ENCODE peak calls at places on chromosome 21, in six cellular contexts. One of them, this sample, is unnamed.

GRCh38 chr21:27412530-27412929 is 445.6 kb upstream of the ADAMTS5 start:
- DNase-seq in left lung: no peak
- DNase-seq in uterus: no peak
- DNase-seq in AG04450: no peak
- DNase-seq in breast epithelium: no peak
- DNase-seq in choroid plexus epithelial cell: no peak
- DNase-seq in this sample: no peak

GRCh38 chr21:21731626-21732025 is 733.4 kb downstream of the NCAM2 start:
- DNase-seq in left lung: no peak
- DNase-seq in uterus: no peak
- DNase-seq in AG04450: no peak
- DNase-seq in breast epithelium: no peak
- DNase-seq in choroid plexus epithelial cell: no peak
- DNase-seq in this sample: no peak

GRCh38 chr21:31874817-31875216 is 2.0 kb downstream of the HUNK start:
- DNase-seq in left lung: peak; percentile 63
- DNase-seq in uterus: peak; percentile 19
- DNase-seq in AG04450: no peak
- DNase-seq in breast epithelium: no peak
- DNase-seq in choroid plexus epithelial cell: no peak
- DNase-seq in this sample: no peak

GRCh38 chr21:45973475-45974072 is 8.0 kb upstream of the COL6A1 start:
- DNase-seq in left lung: peak; percentile 84
- DNase-seq in uterus: peak; percentile 92
- DNase-seq in AG04450: no peak
- DNase-seq in breast epithelium: peak; percentile 69
- DNase-seq in choroid plexus epithelial cell: peak; percentile 94
- DNase-seq in this sample: peak; percentile 54

GRCh38 chr21:32698971-32699693 is 28.7 kb downstream of the SYNJ1 start:
- DNase-seq in left lung: no peak
- DNase-seq in uterus: no peak
- DNase-seq in AG04450: no peak
- DNase-seq in breast epithelium: no peak
- DNase-seq in choroid plexus epithelial cell: no peak
- DNase-seq in this sample: no peak

GRCh38 chr21:45482899-45483821 is 59.1 kb downstream of the SLC19A1 start:
- DNase-seq in left lung: peak; percentile 86
- DNase-seq in uterus: no peak
- DNase-seq in AG04450: no peak
- DNase-seq in breast epithelium: no peak
- DNase-seq in choroid plexus epithelial cell: no peak
- DNase-seq in this sample: peak; percentile 39

GRCh38 chr21:34609244-34609950 is 5.5 kb downstream of the RCAN1 start:
- DNase-seq in left lung: no peak
- DNase-seq in uterus: no peak
- DNase-seq in AG04450: no peak
- DNase-seq in breast epithelium: no peak
- DNase-seq in choroid plexus epithelial cell: no peak
- DNase-seq in this sample: no peak

GRCh38 chr21:45822429-45823099 is 159.0 kb upstream of the COL6A1 start:
- DNase-seq in left lung: no peak
- DNase-seq in uterus: no peak
- DNase-seq in AG04450: no peak
- DNase-seq in breast epithelium: peak; percentile 43
- DNase-seq in choroid plexus epithelial cell: no peak
- DNase-seq in this sample: no peak

GRCh38 chr21:27269646-27270045 is 302.8 kb upstream of the ADAMTS5 start:
- DNase-seq in left lung: no peak
- DNase-seq in uterus: no peak
- DNase-seq in AG04450: peak; percentile 69
- DNase-seq in breast epithelium: no peak
- DNase-seq in choroid plexus epithelial cell: peak; percentile 95
- DNase-seq in this sample: no peak

GRCh38 chr21:14554948-14555347 is 8.8 kb upstream of the SAMSN1 start:
- DNase-seq in left lung: no peak
- DNase-seq in uterus: no peak
- DNase-seq in AG04450: no peak
- DNase-seq in breast epithelium: no peak
- DNase-seq in choroid plexus epithelial cell: peak; percentile 59
- DNase-seq in this sample: no peak

GRCh38 chr21:17782051-17782450 is 37.1 kb downstream of the C21orf91 start:
- DNase-seq in left lung: no peak
- DNase-seq in uterus: no peak
- DNase-seq in AG04450: no peak
- DNase-seq in breast epithelium: no peak
- DNase-seq in choroid plexus epithelial cell: no peak
- DNase-seq in this sample: no peak

GRCh38 chr21:28959367-28960099 is 33.1 kb downstream of the LTN1 start:
- DNase-seq in left lung: no peak
- DNase-seq in uterus: no peak
- DNase-seq in AG04450: peak; percentile 44
- DNase-seq in breast epithelium: no peak
- DNase-seq in choroid plexus epithelial cell: peak; percentile 84
- DNase-seq in this sample: no peak

GRCh38 chr21:32380940-32381339 is 11.9 kb downstream of the URB1 start:
- DNase-seq in left lung: no peak
- DNase-seq in uterus: no peak
- DNase-seq in AG04450: no peak
- DNase-seq in breast epithelium: no peak
- DNase-seq in choroid plexus epithelial cell: no peak
- DNase-seq in this sample: no peak

GRCh38 chr21:28442624-28443023 is 550.1 kb downstream of the LTN1 start:
- DNase-seq in left lung: no peak
- DNase-seq in uterus: no peak
- DNase-seq in AG04450: no peak
- DNase-seq in breast epithelium: no peak
- DNase-seq in choroid plexus epithelial cell: peak; percentile 90
- DNase-seq in this sample: no peak

GRCh38 chr21:15121655-15122120 is 56.9 kb upstream of the NRIP1 start:
- DNase-seq in left lung: no peak
- DNase-seq in uterus: no peak
- DNase-seq in AG04450: peak; percentile 15
- DNase-seq in breast epithelium: no peak
- DNase-seq in choroid plexus epithelial cell: peak; percentile 80
- DNase-seq in this sample: no peak

GRCh38 chr21:34592120-34592561 is 22.8 kb downstream of the RCAN1 start:
- DNase-seq in left lung: no peak
- DNase-seq in uterus: no peak
- DNase-seq in AG04450: no peak
- DNase-seq in breast epithelium: no peak
- DNase-seq in choroid plexus epithelial cell: no peak
- DNase-seq in this sample: no peak

GRCh38 chr21:42679319-42679981 is 26.0 kb downstream of the PDE9A start:
- DNase-seq in left lung: peak; percentile 16
- DNase-seq in uterus: no peak
- DNase-seq in AG04450: no peak
- DNase-seq in breast epithelium: no peak
- DNase-seq in choroid plexus epithelial cell: no peak
- DNase-seq in this sample: no peak

GRCh38 chr21:42681296-42682206 is 28.1 kb downstream of the PDE9A start:
- DNase-seq in left lung: peak; percentile 68
- DNase-seq in uterus: no peak
- DNase-seq in AG04450: no peak
- DNase-seq in breast epithelium: no peak
- DNase-seq in choroid plexus epithelial cell: no peak
- DNase-seq in this sample: no peak

GRCh38 chr21:42678618-42679295 is 25.3 kb downstream of the PDE9A start:
- DNase-seq in left lung: peak; percentile 56
- DNase-seq in uterus: no peak
- DNase-seq in AG04450: no peak
- DNase-seq in breast epithelium: no peak
- DNase-seq in choroid plexus epithelial cell: no peak
- DNase-seq in this sample: no peak

GRCh38 chr21:42680429-42680828 is 27.0 kb downstream of the PDE9A start:
- DNase-seq in left lung: peak; percentile 52
- DNase-seq in uterus: no peak
- DNase-seq in AG04450: no peak
- DNase-seq in breast epithelium: no peak
- DNase-seq in choroid plexus epithelial cell: no peak
- DNase-seq in this sample: no peak

GRCh38 chr21:42679982-42680330 is 26.5 kb downstream of the PDE9A start:
- DNase-seq in left lung: peak; percentile 48
- DNase-seq in uterus: no peak
- DNase-seq in AG04450: no peak
- DNase-seq in breast epithelium: no peak
- DNase-seq in choroid plexus epithelial cell: no peak
- DNase-seq in this sample: no peak
- TF ChIP-seq CTCF in left lung: no peak
- TF ChIP-seq CTCF in uterus: no peak
- TF ChIP-seq CTCF in AG04450: no peak
- TF ChIP-seq CTCF in breast epithelium: no peak
- TF ChIP-seq CTCF in choroid plexus epithelial cell: no peak
- TF ChIP-seq CTCF in this sample: no peak

DNA sequence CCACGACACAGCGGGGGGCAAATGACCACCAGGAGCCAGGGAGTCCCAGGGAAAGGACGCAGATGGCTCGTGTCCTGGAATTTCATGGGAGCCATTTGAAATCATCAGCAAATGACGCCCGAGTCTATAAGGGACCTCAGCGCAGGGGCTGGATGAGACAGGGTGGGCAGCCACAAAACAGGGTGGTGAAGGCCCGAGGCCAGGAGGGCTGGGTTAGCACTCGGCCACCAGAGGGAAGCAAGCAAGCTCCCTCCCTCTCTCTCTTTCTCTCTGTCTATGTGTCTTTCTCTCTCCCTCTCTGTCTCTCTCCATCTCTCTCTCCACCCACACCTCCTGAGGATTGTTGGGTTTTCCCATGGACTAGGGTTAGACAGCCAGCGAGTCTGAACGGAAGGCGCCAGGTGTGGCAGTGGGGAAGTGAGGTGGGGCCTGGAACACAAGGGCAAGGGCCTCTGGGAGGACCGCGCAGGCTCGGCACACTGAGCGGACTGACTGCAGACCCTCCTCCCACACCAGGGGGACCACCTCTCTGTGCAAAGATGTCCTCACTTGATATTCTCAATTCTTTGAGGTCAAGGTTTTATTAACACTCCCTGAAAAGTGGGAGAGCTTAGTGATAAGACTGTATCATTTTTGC is 73.8 kb upstream of the TMPRSS2 start:
- DNase-seq in left lung: no peak
- DNase-seq in uterus: no peak
- DNase-seq in AG04450: no peak
- DNase-seq in breast epithelium: no peak
- DNase-seq in choroid plexus epithelial cell: no peak
- DNase-seq in this sample: no peak
- TF ChIP-seq CTCF in left lung: no peak
- TF ChIP-seq CTCF in uterus: no peak
- TF ChIP-seq CTCF in AG04450: no peak
- TF ChIP-seq CTCF in breast epithelium: no peak
- TF ChIP-seq CTCF in choroid plexus epithelial cell: no peak
- TF ChIP-seq CTCF in this sample: no peak

GRCh38 chr21:25582888-25583287 is 24.4 kb downstream of the MRPL39 start:
- DNase-seq in left lung: no peak
- DNase-seq in uterus: no peak
- DNase-seq in AG04450: no peak
- DNase-seq in breast epithelium: no peak
- DNase-seq in choroid plexus epithelial cell: no peak
- DNase-seq in this sample: no peak

GRCh38 chr21:25582164-25582563 is 25.1 kb downstream of the MRPL39 start:
- DNase-seq in left lung: no peak
- DNase-seq in uterus: no peak
- DNase-seq in AG04450: no peak
- DNase-seq in breast epithelium: no peak
- DNase-seq in choroid plexus epithelial cell: no peak
- DNase-seq in this sample: no peak

GRCh38 chr21:25584833-25585232 is 22.4 kb downstream of the MRPL39 start:
- DNase-seq in left lung: no peak
- DNase-seq in uterus: no peak
- DNase-seq in AG04450: no peak
- DNase-seq in breast epithelium: no peak
- DNase-seq in choroid plexus epithelial cell: no peak
- DNase-seq in this sample: no peak

GRCh38 chr21:25586242-25586805 is 21.0 kb downstream of the MRPL39 start:
- DNase-seq in left lung: no peak
- DNase-seq in uterus: no peak
- DNase-seq in AG04450: no peak
- DNase-seq in breast epithelium: no peak
- DNase-seq in choroid plexus epithelial cell: no peak
- DNase-seq in this sample: no peak

GRCh38 chr21:25583370-25584133 is 23.7 kb downstream of the MRPL39 start:
- DNase-seq in left lung: no peak
- DNase-seq in uterus: no peak
- DNase-seq in AG04450: no peak
- DNase-seq in breast epithelium: no peak
- DNase-seq in choroid plexus epithelial cell: no peak
- DNase-seq in this sample: no peak
- TF ChIP-seq CTCF in left lung: no peak
- TF ChIP-seq CTCF in uterus: no peak
- TF ChIP-seq CTCF in AG04450: no peak
- TF ChIP-seq CTCF in breast epithelium: no peak
- TF ChIP-seq CTCF in choroid plexus epithelial cell: no peak
- TF ChIP-seq CTCF in this sample: no peak

GRCh38 chr21:37829043-37829442 is 87.2 kb downstream of the KCNJ6 start:
- DNase-seq in left lung: peak; percentile 64
- DNase-seq in uterus: no peak
- DNase-seq in AG04450: no peak
- DNase-seq in breast epithelium: no peak
- DNase-seq in choroid plexus epithelial cell: no peak
- DNase-seq in this sample: no peak
- TF ChIP-seq CTCF in left lung: no peak
- TF ChIP-seq CTCF in uterus: no peak
- TF ChIP-seq CTCF in AG04450: no peak
- TF ChIP-seq CTCF in breast epithelium: no peak
- TF ChIP-seq CTCF in choroid plexus epithelial cell: no peak
- TF ChIP-seq CTCF in this sample: no peak

DNA sequence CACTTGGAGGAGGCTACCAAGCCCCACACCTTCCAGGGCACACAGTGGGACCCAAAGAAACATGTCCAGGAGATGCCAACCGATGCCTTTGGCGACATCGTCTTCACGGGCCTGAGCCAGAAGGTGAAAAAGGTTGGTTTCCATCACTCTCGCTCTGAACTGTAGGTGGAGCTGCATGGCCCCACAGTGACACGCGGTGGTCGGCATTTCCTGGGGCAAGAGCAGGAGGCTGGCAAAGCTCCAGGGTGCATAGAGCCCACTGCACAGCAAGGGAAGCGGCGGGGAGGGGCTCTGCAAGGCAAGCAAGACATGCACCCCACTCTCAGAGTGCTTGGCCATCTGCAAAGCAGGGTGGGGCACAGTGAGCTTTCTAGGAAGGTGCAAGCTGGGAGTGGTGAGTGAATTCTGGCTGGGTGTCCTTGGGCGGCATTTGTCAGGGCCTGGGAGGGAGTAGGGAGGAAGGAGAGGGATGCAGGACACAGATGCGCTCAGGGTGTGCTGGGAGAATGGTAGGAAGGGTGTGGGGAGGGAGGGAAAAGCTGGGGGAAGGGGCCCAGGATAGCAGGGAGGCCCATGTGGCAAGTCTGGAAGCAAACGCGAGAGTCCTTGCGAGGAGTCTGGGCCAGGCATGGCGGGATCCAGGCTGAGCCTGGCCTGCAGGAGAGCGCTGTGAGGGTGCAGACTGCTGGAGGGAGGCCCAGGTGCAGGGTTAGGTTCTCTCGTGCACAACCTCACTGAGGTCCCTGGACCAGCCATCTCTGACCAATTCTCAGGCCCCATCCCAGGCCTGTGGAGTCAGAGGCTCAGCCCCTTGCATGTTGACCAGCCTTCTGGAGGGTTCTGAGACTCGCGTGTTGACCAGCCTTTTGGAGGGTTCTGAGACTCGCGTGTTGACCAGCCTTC is 11.0 kb downstream of the TRPM2 start:
- DNase-seq in left lung: no peak
- DNase-seq in uterus: no peak
- DNase-seq in AG04450: no peak
- DNase-seq in breast epithelium: no peak
- DNase-seq in choroid plexus epithelial cell: no peak
- DNase-seq in this sample: no peak
- TF ChIP-seq CTCF in left lung: no peak
- TF ChIP-seq CTCF in uterus: no peak
- TF ChIP-seq CTCF in AG04450: no peak
- TF ChIP-seq CTCF in breast epithelium: no peak
- TF ChIP-seq CTCF in choroid plexus epithelial cell: no peak
- TF ChIP-seq CTCF in this sample: no peak

This sample was measured in activated B cell treated with CpG ODN at 0.5 μM for 24 hours.